ENCODE peak calls at places on chromosomes 2 and 18, in ten cellular contexts. One of them, this sample, is unnamed.

GRCh38 chr2:36698978-36699377 is 2.5 kb downstream of the VIT start:
- DNase-seq in SK-N-SH: no peak
- DNase-seq in thyroid gland: no peak
- DNase-seq in effector memory CD4-positive, alpha-beta T cell: no peak
- DNase-seq in IMR-90: no peak
- DNase-seq in heart right ventricle: no peak
- DNase-seq in CD8-positive, alpha-beta memory T cell: no peak
- DNase-seq in OCI-LY7: no peak
- DNase-seq in A549: no peak
- DNase-seq in PC-3: no peak
- DNase-seq in this sample: no peak

GRCh38 chr2:139478191-139478914 is 698.2 kb upstream of the NXPH2 start:
- DNase-seq in SK-N-SH: no peak
- DNase-seq in thyroid gland: no peak
- DNase-seq in effector memory CD4-positive, alpha-beta T cell: no peak
- DNase-seq in IMR-90: no peak
- DNase-seq in heart right ventricle: no peak
- DNase-seq in CD8-positive, alpha-beta memory T cell: no peak
- DNase-seq in OCI-LY7: no peak
- DNase-seq in A549: peak; percentile 0
- DNase-seq in PC-3: peak; percentile 37
- DNase-seq in this sample: no peak

GRCh38 chr2:114170070-114170469 is 272.4 kb upstream of the DPP10 start:
- DNase-seq in SK-N-SH: no peak
- DNase-seq in thyroid gland: no peak
- DNase-seq in effector memory CD4-positive, alpha-beta T cell: no peak
- DNase-seq in IMR-90: no peak
- DNase-seq in heart right ventricle: no peak
- DNase-seq in CD8-positive, alpha-beta memory T cell: no peak
- DNase-seq in OCI-LY7: no peak
- DNase-seq in A549: no peak
- DNase-seq in PC-3: no peak
- DNase-seq in this sample: peak; percentile 64

GRCh38 chr2:1415501-1415900 is 2.2 kb downstream of the TPO start:
- DNase-seq in SK-N-SH: no peak
- DNase-seq in thyroid gland: no peak
- DNase-seq in effector memory CD4-positive, alpha-beta T cell: no peak
- DNase-seq in IMR-90: no peak
- DNase-seq in heart right ventricle: no peak
- DNase-seq in CD8-positive, alpha-beta memory T cell: no peak
- DNase-seq in OCI-LY7: no peak
- DNase-seq in A549: no peak
- DNase-seq in PC-3: no peak
- DNase-seq in this sample: no peak

GRCh38 chr2:27097341-27097740 is 10.8 kb downstream of the KHK start:
- DNase-seq in SK-N-SH: no peak
- DNase-seq in thyroid gland: no peak
- DNase-seq in effector memory CD4-positive, alpha-beta T cell: no peak
- DNase-seq in IMR-90: no peak
- DNase-seq in heart right ventricle: no peak
- DNase-seq in CD8-positive, alpha-beta memory T cell: no peak
- DNase-seq in OCI-LY7: no peak
- DNase-seq in A549: no peak
- DNase-seq in PC-3: no peak
- DNase-seq in this sample: no peak

GRCh38 chr2:37291680-37292079 is 33.0 kb downstream of the PRKD3 start:
- DNase-seq in SK-N-SH: no peak
- DNase-seq in thyroid gland: no peak
- DNase-seq in effector memory CD4-positive, alpha-beta T cell: no peak
- DNase-seq in IMR-90: no peak
- DNase-seq in heart right ventricle: no peak
- DNase-seq in CD8-positive, alpha-beta memory T cell: no peak
- DNase-seq in OCI-LY7: no peak
- DNase-seq in A549: no peak
- DNase-seq in PC-3: no peak
- DNase-seq in this sample: no peak

GRCh38 chr2:32011566-32011960 is 755 bp upstream of the MEMO1 start:
- DNase-seq in SK-N-SH: no peak
- DNase-seq in thyroid gland: no peak
- DNase-seq in effector memory CD4-positive, alpha-beta T cell: no peak
- DNase-seq in IMR-90: no peak
- DNase-seq in heart right ventricle: no peak
- DNase-seq in CD8-positive, alpha-beta memory T cell: no peak
- DNase-seq in OCI-LY7: peak; percentile 34
- DNase-seq in A549: no peak
- DNase-seq in PC-3: no peak
- DNase-seq in this sample: no peak

GRCh38 chr2:10079931-10080535 is at the start of gene CYS1:
- DNase-seq in SK-N-SH: peak; percentile 90
- DNase-seq in thyroid gland: peak; percentile 26
- DNase-seq in effector memory CD4-positive, alpha-beta T cell: no peak
- DNase-seq in IMR-90: no peak
- DNase-seq in heart right ventricle: no peak
- DNase-seq in CD8-positive, alpha-beta memory T cell: no peak
- DNase-seq in OCI-LY7: peak; percentile 44
- DNase-seq in A549: peak; percentile 57
- DNase-seq in PC-3: no peak
- DNase-seq in this sample: peak; percentile 45

GRCh38 chr2:28239152-28239551 is 153.5 kb upstream of the FOSL2 start:
- DNase-seq in SK-N-SH: no peak
- DNase-seq in thyroid gland: no peak
- DNase-seq in effector memory CD4-positive, alpha-beta T cell: no peak
- DNase-seq in IMR-90: no peak
- DNase-seq in heart right ventricle: no peak
- DNase-seq in CD8-positive, alpha-beta memory T cell: no peak
- DNase-seq in OCI-LY7: no peak
- DNase-seq in A549: no peak
- DNase-seq in PC-3: no peak
- DNase-seq in this sample: no peak

GRCh38 chr2:217313386-217313785 is 453.5 kb upstream of the TNP1 start:
- DNase-seq in SK-N-SH: no peak
- DNase-seq in thyroid gland: no peak
- DNase-seq in effector memory CD4-positive, alpha-beta T cell: no peak
- DNase-seq in IMR-90: no peak
- DNase-seq in heart right ventricle: no peak
- DNase-seq in CD8-positive, alpha-beta memory T cell: no peak
- DNase-seq in OCI-LY7: no peak
- DNase-seq in A549: no peak
- DNase-seq in PC-3: no peak
- DNase-seq in this sample: no peak

GRCh38 chr2:70094978-70095832 is 7.9 kb downstream of the PCBP1 start:
- DNase-seq in SK-N-SH: no peak
- DNase-seq in thyroid gland: no peak
- DNase-seq in effector memory CD4-positive, alpha-beta T cell: peak; percentile 17
- DNase-seq in IMR-90: peak; percentile 67
- DNase-seq in heart right ventricle: peak; percentile 70
- DNase-seq in CD8-positive, alpha-beta memory T cell: no peak
- DNase-seq in OCI-LY7: peak; percentile 94
- DNase-seq in A549: peak; percentile 70
- DNase-seq in PC-3: peak; percentile 90
- DNase-seq in this sample: peak; percentile 87

GRCh38 chr18:22167091-22167470 is 2.3 kb upstream of the GATA6 start:
- DNase-seq in SK-N-SH: no peak
- DNase-seq in thyroid gland: no peak
- DNase-seq in effector memory CD4-positive, alpha-beta T cell: no peak
- DNase-seq in IMR-90: no peak
- DNase-seq in heart right ventricle: peak; percentile 42
- DNase-seq in CD8-positive, alpha-beta memory T cell: no peak
- DNase-seq in OCI-LY7: no peak
- DNase-seq in A549: peak; percentile 5
- DNase-seq in PC-3: no peak
- DNase-seq in this sample: no peak
- H3K4me3 ChIP-seq in SK-N-SH: no peak overlapping the region
- H3K4me3 ChIP-seq in thyroid gland: no peak overlapping the region
- H3K4me3 ChIP-seq in effector memory CD4-positive, alpha-beta T cell: no peak overlapping the region
- H3K4me3 ChIP-seq in IMR-90: no peak overlapping the region
- H3K4me3 ChIP-seq in heart right ventricle: peak overlapping the region; percentile 93
- H3K4me3 ChIP-seq in CD8-positive, alpha-beta memory T cell: no peak overlapping the region
- H3K4me3 ChIP-seq in OCI-LY7: no peak overlapping the region
- H3K4me3 ChIP-seq in A549: peak overlapping the region; percentile 72
- H3K4me3 ChIP-seq in PC-3: no peak overlapping the region
- H3K4me3 ChIP-seq in this sample: peak overlapping the region; percentile 83

GRCh38 chr2:230348792-230349191 is 21.8 kb downstream of the SP140L start:
- DNase-seq in SK-N-SH: no peak
- DNase-seq in thyroid gland: no peak
- DNase-seq in effector memory CD4-positive, alpha-beta T cell: no peak
- DNase-seq in IMR-90: no peak
- DNase-seq in heart right ventricle: no peak
- DNase-seq in CD8-positive, alpha-beta memory T cell: no peak
- DNase-seq in OCI-LY7: no peak
- DNase-seq in A549: no peak
- DNase-seq in PC-3: no peak
- DNase-seq in this sample: no peak

GRCh38 chr2:230346465-230346864 is 19.5 kb downstream of the SP140L start:
- DNase-seq in SK-N-SH: no peak
- DNase-seq in thyroid gland: no peak
- DNase-seq in effector memory CD4-positive, alpha-beta T cell: no peak
- DNase-seq in IMR-90: no peak
- DNase-seq in heart right ventricle: no peak
- DNase-seq in CD8-positive, alpha-beta memory T cell: no peak
- DNase-seq in OCI-LY7: no peak
- DNase-seq in A549: no peak
- DNase-seq in PC-3: no peak
- DNase-seq in this sample: no peak

GRCh38 chr2:230347659-230348305 is 20.8 kb downstream of the SP140L start:
- DNase-seq in SK-N-SH: no peak
- DNase-seq in thyroid gland: no peak
- DNase-seq in effector memory CD4-positive, alpha-beta T cell: no peak
- DNase-seq in IMR-90: peak; percentile 31
- DNase-seq in heart right ventricle: no peak
- DNase-seq in CD8-positive, alpha-beta memory T cell: no peak
- DNase-seq in OCI-LY7: no peak
- DNase-seq in A549: no peak
- DNase-seq in PC-3: no peak
- DNase-seq in this sample: no peak

GRCh38 chr2:230343747-230344146 is 16.8 kb downstream of the SP140L start:
- DNase-seq in SK-N-SH: no peak
- DNase-seq in thyroid gland: no peak
- DNase-seq in effector memory CD4-positive, alpha-beta T cell: no peak
- DNase-seq in IMR-90: peak; percentile 12
- DNase-seq in heart right ventricle: no peak
- DNase-seq in CD8-positive, alpha-beta memory T cell: no peak
- DNase-seq in OCI-LY7: no peak
- DNase-seq in A549: no peak
- DNase-seq in PC-3: peak; percentile 6
- DNase-seq in this sample: no peak

GRCh38 chr2:230346921-230347533 is 20.0 kb downstream of the SP140L start:
- DNase-seq in SK-N-SH: no peak
- DNase-seq in thyroid gland: no peak
- DNase-seq in effector memory CD4-positive, alpha-beta T cell: no peak
- DNase-seq in IMR-90: peak; percentile 8
- DNase-seq in heart right ventricle: no peak
- DNase-seq in CD8-positive, alpha-beta memory T cell: no peak
- DNase-seq in OCI-LY7: no peak
- DNase-seq in A549: no peak
- DNase-seq in PC-3: no peak
- DNase-seq in this sample: no peak
- H3K9me3 ChIP-seq in SK-N-SH: peaks cover 12% of the 10 kb centered on the region
- H3K9me3 ChIP-seq in thyroid gland: no peaks in the 10 kb centered on the region
- H3K9me3 ChIP-seq in effector memory CD4-positive, alpha-beta T cell: no peaks in the 10 kb centered on the region
- H3K9me3 ChIP-seq in IMR-90: no peaks in the 10 kb centered on the region
- H3K9me3 ChIP-seq in heart right ventricle: peaks cover 40% of the 10 kb centered on the region
- H3K9me3 ChIP-seq in CD8-positive, alpha-beta memory T cell: no peaks in the 10 kb centered on the region
- H3K9me3 ChIP-seq in OCI-LY7: peaks cover 15% of the 10 kb centered on the region
- H3K9me3 ChIP-seq in A549: peaks cover 2% of the 10 kb centered on the region
- H3K9me3 ChIP-seq in PC-3: no peaks in the 10 kb centered on the region
- H3K9me3 ChIP-seq in this sample: peaks cover 20% of the 10 kb centered on the region

DNA sequence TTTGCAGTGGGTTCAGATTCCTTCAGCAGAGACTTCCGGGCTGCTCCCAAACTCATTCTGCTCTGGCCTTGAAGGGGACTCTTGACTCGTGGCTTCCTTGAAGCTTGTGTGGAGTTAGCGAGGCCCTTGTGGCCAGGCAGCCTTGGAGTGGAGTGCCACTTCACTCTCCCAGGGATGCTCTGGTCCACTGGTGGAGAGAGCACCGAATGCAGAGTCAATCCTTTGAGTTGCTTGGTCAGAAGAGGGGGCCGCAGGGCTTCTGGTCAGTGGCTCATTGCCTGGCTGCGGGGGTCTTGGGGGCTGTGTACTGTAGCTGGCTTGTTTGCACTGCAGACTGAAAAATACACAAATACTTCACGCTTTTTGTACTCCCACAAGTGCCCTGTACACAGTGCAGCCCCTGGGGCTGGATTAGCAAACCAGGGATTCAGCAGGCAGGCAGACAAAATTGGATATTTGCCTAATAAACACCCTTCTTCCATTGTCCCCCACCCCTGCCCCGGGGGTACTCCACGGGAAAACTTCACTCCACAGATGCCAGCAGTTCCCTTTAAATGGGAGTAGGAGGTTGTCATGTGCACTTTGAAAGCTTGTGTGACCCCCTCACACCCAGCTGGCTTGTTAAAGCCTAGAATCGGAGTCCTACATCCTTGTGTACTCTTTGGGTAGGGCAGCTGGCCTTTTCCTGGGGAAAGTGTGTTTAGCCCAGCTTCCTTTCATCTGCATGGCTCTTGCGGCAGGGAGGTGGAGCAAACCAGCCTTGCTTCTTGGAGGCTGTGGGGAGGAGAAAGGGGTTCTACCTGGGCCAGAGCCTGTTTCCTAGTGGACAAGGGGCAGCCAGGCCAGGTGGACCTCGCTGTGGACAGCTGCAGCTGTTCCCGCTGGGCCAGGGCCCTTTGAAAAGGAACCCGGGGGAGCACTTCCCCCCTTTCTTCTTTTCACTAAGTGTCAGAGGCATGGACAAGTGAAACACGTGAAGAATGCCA is 3.4 kb downstream of the GLI2 start:
- DNase-seq in SK-N-SH: no peak
- DNase-seq in thyroid gland: no peak
- DNase-seq in effector memory CD4-positive, alpha-beta T cell: no peak
- DNase-seq in IMR-90: no peak
- DNase-seq in heart right ventricle: no peak
- DNase-seq in CD8-positive, alpha-beta memory T cell: no peak
- DNase-seq in OCI-LY7: no peak
- DNase-seq in A549: peak; percentile 67
- DNase-seq in PC-3: peak; percentile 17
- DNase-seq in this sample: no peak
- H3K4me3 ChIP-seq in SK-N-SH: no peak overlapping the region
- H3K4me3 ChIP-seq in thyroid gland: no peak overlapping the region
- H3K4me3 ChIP-seq in effector memory CD4-positive, alpha-beta T cell: no peak overlapping the region
- H3K4me3 ChIP-seq in IMR-90: no peak overlapping the region
- H3K4me3 ChIP-seq in heart right ventricle: no peak overlapping the region
- H3K4me3 ChIP-seq in CD8-positive, alpha-beta memory T cell: no peak overlapping the region
- H3K4me3 ChIP-seq in OCI-LY7: no peak overlapping the region
- H3K4me3 ChIP-seq in A549: peak overlapping the region; percentile 73
- H3K4me3 ChIP-seq in PC-3: no peak overlapping the region
- H3K4me3 ChIP-seq in this sample: no peak overlapping the region

DNA sequence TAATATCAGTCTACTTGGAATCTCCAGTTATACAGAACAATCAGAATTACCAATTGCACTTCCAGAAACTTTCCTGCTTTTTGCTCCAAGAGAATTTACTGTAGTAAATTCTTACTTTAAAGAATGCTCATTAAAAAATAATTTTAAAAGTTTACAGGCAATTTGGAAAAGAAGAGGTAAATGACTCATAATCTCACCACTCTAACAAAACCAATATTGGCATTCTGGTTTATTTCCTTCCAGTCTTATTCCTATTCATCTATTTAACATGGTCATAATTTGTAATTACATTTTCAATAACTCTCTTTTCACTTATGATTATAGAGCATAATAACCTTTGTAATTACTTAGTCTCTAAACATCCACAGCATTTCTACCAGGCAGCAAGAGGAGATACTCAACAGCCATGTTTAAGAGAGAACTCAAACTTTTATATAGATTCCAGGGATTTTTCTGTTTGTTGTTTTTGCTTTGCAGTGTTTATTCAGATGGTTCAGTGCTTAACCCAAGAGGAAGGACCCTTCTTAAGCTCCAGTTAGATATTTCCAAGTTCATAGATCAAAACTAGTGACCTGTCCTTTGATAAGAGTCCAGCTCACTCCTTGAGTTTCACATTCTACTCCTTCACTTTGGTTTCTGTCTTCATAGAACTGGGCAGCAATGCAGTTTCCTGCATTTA is 464.7 kb downstream of the TXNL1 start:
- DNase-seq in SK-N-SH: no peak
- DNase-seq in thyroid gland: no peak
- DNase-seq in effector memory CD4-positive, alpha-beta T cell: no peak
- DNase-seq in IMR-90: peak; percentile 40
- DNase-seq in heart right ventricle: no peak
- DNase-seq in CD8-positive, alpha-beta memory T cell: no peak
- DNase-seq in OCI-LY7: no peak
- DNase-seq in A549: no peak
- DNase-seq in PC-3: no peak
- DNase-seq in this sample: no peak
- H3K9me3 ChIP-seq in SK-N-SH: no peaks in the 10 kb centered on the region
- H3K9me3 ChIP-seq in thyroid gland: no peaks in the 10 kb centered on the region
- H3K9me3 ChIP-seq in effector memory CD4-positive, alpha-beta T cell: no peaks in the 10 kb centered on the region
- H3K9me3 ChIP-seq in IMR-90: no peaks in the 10 kb centered on the region
- H3K9me3 ChIP-seq in heart right ventricle: no peaks in the 10 kb centered on the region
- H3K9me3 ChIP-seq in CD8-positive, alpha-beta memory T cell: no peaks in the 10 kb centered on the region
- H3K9me3 ChIP-seq in OCI-LY7: no peaks in the 10 kb centered on the region
- H3K9me3 ChIP-seq in A549: no peaks in the 10 kb centered on the region
- H3K9me3 ChIP-seq in PC-3: no peaks in the 10 kb centered on the region
- H3K9me3 ChIP-seq in this sample: no peaks in the 10 kb centered on the region

This sample was measured in MG63.